ENCODE peak calls at places on chromosomes 2 and 18, in eight cellular contexts. S is activated effector memory CD4-positive, alpha-beta T cell treated with Interleukin-2 at 50 U/mL for 16 hours; U is neural progenitor cell; M is central memory CD4-positive, alpha-beta T cell; D is kidney epithelial cell; Y is MCF 10A; Q is ureter; K is posterior vena cava. H is an unnamed sample.

GRCh38 chr18:23281626-23282436 is 146.5 kb downstream of the CABLES1 start:
- DNase-seq in U (no peak), Q (peak), S (no peak), Y (peak), D (no peak), M (no peak), K (no peak), H (no peak)

GRCh38 chr2:152525277-152525838 is 190.4 kb downstream of the FMNL2 start:
- DNase-seq in D (no peak), Y (peak), K (no peak), Q (no peak), M (no peak), S (no peak), U (no peak), H (no peak)

GRCh38 chr18:48806551-48807261 is 144.1 kb downstream of the SMAD7 start:
- DNase-seq in K (no peak), Q (peak), S (no peak), U (no peak), M (peak), D (no peak), Y (peak), H (peak)

GRCh38 chr2:75833386-75833785 is 122.7 kb upstream of the GCFC2 start:
- DNase-seq in S (no peak), M (no peak), U (no peak), D (peak), Y (peak), Q (no peak), K (no peak), H (no peak)

GRCh38 chr2:214782671-214783070 is 26.8 kb downstream of the BARD1 start:
- DNase-seq in Q (no peak), S (no peak), D (no peak), U (no peak), M (no peak), K (no peak), Y (no peak), H (no peak)

GRCh38 chr2:174561283-174562275 is 36.0 kb downstream of the WIPF1 start:
- DNase-seq in D (no peak), K (peak), U (peak), Q (peak), M (no peak), S (no peak), Y (no peak), H (no peak)

GRCh38 chr2:32485399-32485798 is 128.6 kb downstream of the BIRC6 start:
- DNase-seq in D (no peak), U (no peak), K (no peak), M (no peak), S (no peak), Q (no peak), Y (peak), H (no peak)

GRCh38 chr2:159185401-159186130 is 100.9 kb downstream of the WDSUB1 start:
- DNase-seq in K (no peak), U (peak), S (no peak), M (no peak), D (peak), Y (peak), Q (no peak), H (no peak)

GRCh38 chr2:205763708-205764501 is 81.6 kb downstream of the NRP2 start:
- DNase-seq in D (no peak), M (peak), S (no peak), Y (no peak), K (peak), Q (no peak), U (peak), H (peak)

H was measured in osteocyte.